ENCODE peak calls at places on chromosome 15, in ten cellular contexts. O, M, U, C, Y, J, I, W, G and V are unnamed samples.

GRCh38 chr15:80849308-80849707 is 70.1 kb downstream of the CEMIP start:
- DNase-seq in J (no peak), O (no peak), W (no peak), U (no peak), Y (peak; percentile 91), M (no peak), I (no peak), C (no peak), G (no peak), V (no peak)

GRCh38 chr15:57570994-57571393 is 20.7 kb upstream of the MYZAP start:
- DNase-seq in C (no peak), I (no peak), M (no peak), J (no peak), U (no peak), G (no peak), W (no peak), Y (peak; percentile 33), O (no peak), V (peak; percentile 67)

GRCh38 chr15:76994001-76994400 is 925 bp upstream of the PSTPIP1 start:
- DNase-seq in J (no peak), I (no peak), M (peak; percentile 70), Y (no peak), U (no peak), C (peak; percentile 69), O (no peak), W (peak; percentile 89), G (no peak), V (no peak)

GRCh38 chr15:57333487-57333886 is 42.8 kb upstream of the CGNL1 start:
- DNase-seq in O (no peak), J (no peak), U (no peak), I (no peak), W (no peak), M (no peak), C (no peak), Y (no peak), G (no peak), V (no peak)

GRCh38 chr15:31230630-31231485 is 95.8 kb upstream of the KLF13 start:
- DNase-seq in C (no peak), W (peak; percentile 41), U (no peak), O (no peak), M (no peak), Y (no peak), G (no peak), J (no peak), I (no peak), V (no peak)

GRCh38 chr15:29612701-29613100 is 209.6 kb downstream of the TJP1 start:
- DNase-seq in J (no peak), I (no peak), G (no peak), W (no peak), O (no peak), M (no peak), Y (no peak), C (no peak), U (no peak), V (peak; percentile 23)

GRCh38 chr15:34721802-34722795 is 32.7 kb downstream of the GJD2 start:
- DNase-seq in J (peak; percentile 65), G (peak; percentile 68), W (peak; percentile 82), M (no peak), O (no peak), Y (peak; percentile 92), U (peak; percentile 42), I (peak; percentile 73), C (peak; percentile 84), V (peak; percentile 48)

GRCh38 chr15:52109559-52110451 is 2.8 kb downstream of the BCL2L10 start:
- DNase-seq in O (no peak), J (no peak), G (no peak), Y (no peak), U (no peak), I (no peak), C (no peak), W (no peak), M (no peak), V (no peak)

GRCh38 chr15:96200357-96200972 is 130.0 kb upstream of the NR2F2 start:
- DNase-seq in I (no peak), Y (no peak), J (no peak), U (no peak), C (no peak), O (no peak), M (no peak), W (no peak), G (no peak), V (no peak)

GRCh38 chr15:36925671-36926421 is 174.5 kb downstream of the MEIS2 start:
- DNase-seq in G (no peak), O (no peak), C (no peak), W (no peak), M (no peak), Y (no peak), J (no peak), I (no peak), U (no peak), V (no peak)

GRCh38 chr15:77607111-77607893 is 25.4 kb downstream of the LINGO1 start:
- DNase-seq in J (no peak), G (peak; percentile 45), U (no peak), W (no peak), O (no peak), Y (peak; percentile 78), M (no peak), I (no peak), C (peak; percentile 45), V (peak; percentile 8)

GRCh38 chr15:50182233-50183013 is 427 bp downstream of the SLC27A2 start:
- DNase-seq in W (peak; percentile 78), U (no peak), J (no peak), Y (peak; percentile 61), C (peak; percentile 48), I (peak; percentile 51), G (peak; percentile 22), O (peak; percentile 53), M (peak; percentile 55), V (peak; percentile 42)

GRCh38 chr15:31303434-31304073 is 23.1 kb upstream of the KLF13 start:
- DNase-seq in J (no peak), M (no peak), U (no peak), O (no peak), Y (peak; percentile 39), C (peak; percentile 62), W (no peak), G (peak; percentile 60), I (no peak), V (no peak)

GRCh38 chr15:63287109-63287508 is 9.7 kb downstream of the APH1B start:
- DNase-seq in C (no peak), U (no peak), I (no peak), W (no peak), O (no peak), M (no peak), J (no peak), G (no peak), Y (no peak), V (peak; percentile 82)

GRCh38 chr15:73851679-73852078 is 21.7 kb upstream of the TBC1D21 start:
- DNase-seq in I (peak; percentile 79), Y (peak; percentile 61), J (no peak), W (no peak), G (no peak), C (peak; percentile 39), M (no peak), U (no peak), O (peak; percentile 12), V (peak; percentile 71)

GRCh38 chr15:68316061-68316804 is 38.7 kb downstream of the FEM1B start:
- DNase-seq in C (no peak), O (no peak), U (no peak), J (no peak), Y (no peak), I (peak; percentile 79), W (peak; percentile 75), M (peak; percentile 20), G (no peak), V (peak; percentile 52)

GRCh38 chr15:57875347-57875746 is 168.8 kb downstream of the POLR2M start:
- DNase-seq in Y (no peak), M (no peak), G (no peak), O (no peak), C (no peak), I (no peak), U (no peak), J (no peak), W (no peak), V (no peak)

GRCh38 chr15:67109141-67110034 is 44.0 kb downstream of the SMAD3 start:
- DNase-seq in M (no peak), J (no peak), U (no peak), W (no peak), O (no peak), I (no peak), G (peak; percentile 72), C (peak; percentile 82), Y (peak; percentile 80), V (peak; percentile 87)

GRCh38 chr15:29815000-29815704 is 7.1 kb downstream of the TJP1 start:
- DNase-seq in M (no peak), G (no peak), W (no peak), Y (no peak), I (no peak), J (peak; percentile 2), U (no peak), C (no peak), O (no peak), V (peak; percentile 73)

GRCh38 chr15:80483656-80484055 is 79.5 kb downstream of the ARNT2 start:
- DNase-seq in U (no peak), W (no peak), O (no peak), C (no peak), G (no peak), J (no peak), M (no peak), Y (no peak), I (no peak), V (no peak)

GRCh38 chr15:31367730-31368344 is 41.2 kb downstream of the KLF13 start:
- DNase-seq in U (no peak), G (no peak), W (no peak), M (no peak), J (no peak), O (no peak), I (no peak), C (peak; percentile 55), Y (no peak), V (no peak)

GRCh38 chr15:69574506-69574905 is 121.9 kb downstream of the RPLP1 start:
- DNase-seq in O (no peak), J (no peak), Y (no peak), C (no peak), I (no peak), M (no peak), G (no peak), W (no peak), U (no peak), V (no peak)

GRCh38 chr15:31364301-31365031 is 37.8 kb downstream of the KLF13 start:
- DNase-seq in Y (no peak), I (peak; percentile 63), C (peak; percentile 70), G (no peak), U (no peak), O (no peak), J (no peak), W (no peak), M (no peak), V (no peak)

GRCh38 chr15:39133201-39133600 is 447.7 kb upstream of the THBS1 start:
- DNase-seq in Y (peak; percentile 60), I (no peak), C (no peak), G (no peak), J (no peak), W (no peak), O (no peak), U (no peak), M (no peak), V (peak; percentile 58)

GRCh38 chr15:56754993-56755392 is 21.7 kb upstream of the ZNF280D start:
- DNase-seq in W (no peak), J (no peak), M (no peak), O (no peak), G (no peak), I (no peak), C (no peak), Y (peak; percentile 52), U (no peak), V (no peak)

GRCh38 chr15:47718474-47719440 is 1.5 kb downstream of the SEMA6D start:
- DNase-seq in G (peak; percentile 34), Y (peak; percentile 33), J (no peak), M (no peak), W (peak; percentile 76), C (peak; percentile 49), I (no peak), O (no peak), U (peak; percentile 29), V (peak; percentile 44)

GRCh38 chr15:94206463-94207167 is 24.7 kb upstream of the MCTP2 start:
- DNase-seq in W (no peak), Y (peak; percentile 15), G (no peak), I (no peak), J (no peak), U (no peak), M (no peak), O (peak; percentile 90), C (no peak), V (no peak)

GRCh38 chr15:57255751-57256150 is 120.6 kb upstream of the CGNL1 start:
- DNase-seq in I (no peak), G (no peak), Y (no peak), M (no peak), U (no peak), W (no peak), O (no peak), C (no peak), J (no peak), V (no peak)